ENCODE peak calls at places on chromosomes 7 and 10, in six cellular contexts. Q is nucleus accumbens, F is NCI-H446 treated with DMSO at 0.1 percent for 48 hours, S is H7, X is IMR-90, Z is KG1. G is an unnamed sample.

GRCh38 chr10:119461923-119462322 is 80.6 kb downstream of the RGS10 start:
- DNase-seq in Z (no peak), F (no peak), S (no peak), X (no peak), Q (no peak), G (no peak)

GRCh38 chr10:26743091-26743490 is 45.6 kb downstream of the PDSS1 start:
- DNase-seq in X (peak), F (no peak), S (no peak), Z (no peak), Q (no peak), G (no peak)

GRCh38 chr10:123488436-123488835 is 177.7 kb upstream of the GPR26 start:
- DNase-seq in S (no peak), Q (no peak), F (no peak), X (no peak), Z (no peak), G (no peak)

GRCh38 chr10:28806481-28806880 is 129.2 kb downstream of the BAMBI start:
- DNase-seq in F (no peak), Z (no peak), S (no peak), X (no peak), Q (no peak), G (no peak)

GRCh38 chr7:138352570-138353461 is 107.2 kb upstream of the TRIM24 start:
- DNase-seq in Q (no peak), S (no peak), F (no peak), Z (no peak), X (no peak), G (no peak)

GRCh38 chr7:47474937-47475879 is 106.7 kb downstream of the TNS3 start:
- DNase-seq in F (no peak), S (peak), Z (peak), Q (peak), X (peak), G (no peak)

GRCh38 chr10:70927221-70927943 is 39.0 kb upstream of the PCBD1 start:
- DNase-seq in S (no peak), Z (no peak), F (no peak), Q (no peak), X (peak), G (no peak)

GRCh38 chr10:77962350-77963146 is 36.0 kb upstream of the DLG5 start:
- DNase-seq in S (no peak), Z (no peak), Q (no peak), X (no peak), F (no peak), G (no peak)

GRCh38 chr10:35379226-35380137 is 43.2 kb downstream of the CCNY start:
- DNase-seq in X (peak), F (no peak), Z (peak), S (no peak), Q (peak), G (no peak)

GRCh38 chr10:74113546-74113945 is 37.1 kb downstream of the AP3M1 start:
- DNase-seq in F (no peak), Q (no peak), Z (no peak), X (peak), S (no peak), G (no peak)

GRCh38 chr10:118950190-118950658 is 79.3 kb upstream of the NANOS1 start:
- DNase-seq in Z (no peak), Q (no peak), X (no peak), S (no peak), F (no peak), G (no peak)

GRCh38 chr10:123766012-123766411 is 99.9 kb downstream of the GPR26 start:
- DNase-seq in F (no peak), Q (no peak), Z (no peak), S (no peak), X (no peak), G (no peak)

GRCh38 chr10:132707121-132707775 is 78.7 kb downstream of the NKX6-2 start:
- DNase-seq in X (no peak), Z (no peak), Q (no peak), F (no peak), S (no peak), G (no peak)

GRCh38 chr7:130134106-130134636 is 63.8 kb downstream of the KLHDC10 start:
- DNase-seq in Z (no peak), X (no peak), S (no peak), Q (no peak), F (no peak), G (no peak)

GRCh38 chr10:101817542-101818118 is 614 bp downstream of the OGA start:
- DNase-seq in Q (peak), Z (peak), F (peak), X (peak), S (peak), G (peak)

GRCh38 chr7:2120841-2121830 is 111.6 kb downstream of the MAD1L1 start:
- DNase-seq in S (no peak), Z (no peak), X (no peak), F (no peak), Q (no peak), G (no peak)

GRCh38 chr10:58995058-58995596 is 181.3 kb upstream of the PHYHIPL start:
- DNase-seq in Q (no peak), Z (no peak), S (no peak), X (no peak), F (no peak), G (no peak)

GRCh38 chr10:81873932-81874816 is 820 bp upstream of the NRG3 start:
- DNase-seq in Z (no peak), F (peak), S (peak), X (no peak), Q (peak), G (no peak)

GRCh38 chr7:16491148-16491547 is 25.6 kb upstream of the SOSTDC1 start:
- DNase-seq in Q (no peak), F (no peak), X (no peak), Z (no peak), S (no peak), G (no peak)

GRCh38 chr10:77391605-77392235 is 245.9 kb downstream of the KCNMA1 start:
- DNase-seq in X (peak), F (peak), S (peak), Z (peak), Q (no peak), G (no peak)

GRCh38 chr7:72032934-72033333 is 379.2 kb downstream of the CALN1 start:
- DNase-seq in S (no peak), Q (peak), F (no peak), Z (no peak), X (no peak), G (no peak)

GRCh38 chr10:131775833-131776232 is 125.0 kb upstream of the PPP2R2D start:
- DNase-seq in Q (no peak), F (no peak), Z (no peak), X (no peak), S (no peak), G (no peak)

GRCh38 chr10:48509974-48510692 is 94.7 kb downstream of the ARHGAP22 start:
- DNase-seq in Z (no peak), S (peak), Q (no peak), X (no peak), F (no peak), G (no peak)

GRCh38 chr7:114922652-114923402 is 933 bp downstream of the MDFIC start:
- DNase-seq in X (peak), Q (no peak), S (peak), F (no peak), Z (peak), G (peak)

GRCh38 chr10:32068569-32068968 is 12.3 kb upstream of the KIF5B start:
- DNase-seq in S (no peak), X (no peak), Z (no peak), F (no peak), Q (no peak), G (no peak)

GRCh38 chr10:99393036-99393435 is 37.4 kb downstream of the GOT1 start:
- DNase-seq in Z (no peak), Q (no peak), S (peak), X (peak), F (no peak), G (no peak)

GRCh38 chr7:33534830-33535229 is 370.5 kb upstream of the BMPER start:
- DNase-seq in X (peak), S (peak), Z (no peak), F (no peak), Q (no peak), G (no peak)

GRCh38 chr7:116663744-116664143 is 8.3 kb upstream of the MET start:
- DNase-seq in Z (no peak), Q (no peak), X (no peak), F (no peak), S (no peak), G (no peak)

GRCh38 chr10:75508814-75509306 is 77.4 kb downstream of the LRMDA start:
- DNase-seq in S (no peak), Q (no peak), X (no peak), F (no peak), Z (no peak), G (no peak)

GRCh38 chr7:8982338-8982994 is 549.1 kb downstream of the NXPH1 start:
- DNase-seq in Q (no peak), F (no peak), Z (no peak), X (no peak), S (no peak), G (no peak)

GRCh38 chr7:154480817-154481216 is 428.6 kb downstream of the DPP6 start:
- DNase-seq in S (no peak), F (no peak), Z (no peak), X (no peak), Q (no peak), G (no peak)

GRCh38 chr10:113895018-113895417 is 40.6 kb downstream of the NHLRC2 start:
- DNase-seq in F (no peak), Z (no peak), X (peak), S (no peak), Q (no peak), G (no peak)

GRCh38 chr10:123637326-123637880 is 28.8 kb upstream of the GPR26 start:
- DNase-seq in S (no peak), Q (peak), Z (no peak), F (no peak), X (no peak), G (no peak)

GRCh38 chr10:70751356-70751755 is 33.8 kb downstream of the TBATA start:
- DNase-seq in Z (no peak), S (no peak), X (no peak), Q (no peak), F (no peak), G (no peak)

GRCh38 chr10:49408437-49409306 is 12.8 kb upstream of the DRGX start:
- DNase-seq in S (peak), F (no peak), X (no peak), Z (no peak), Q (no peak), G (no peak)

G was measured in CD8-positive, alpha-beta memory T cell.